ENCODE peak calls at places on chromosomes 2 and 18, in eight cellular contexts. One of them, this sample, is unnamed.

GRCh38 chr2:125516496-125517109 is 1139.4 kb upstream of the GYPC start:
- DNase-seq in adrenal gland: no peak
- DNase-seq in Peyer's patch: no peak
- DNase-seq in A549: peak
- DNase-seq in ovary: no peak
- DNase-seq in transverse colon: no peak
- DNase-seq in uterus: no peak
- DNase-seq in heart left ventricle: no peak
- DNase-seq in this sample: no peak

GRCh38 chr2:150526827-150527226 is 39.4 kb upstream of the RND3 start:
- DNase-seq in adrenal gland: peak
- DNase-seq in Peyer's patch: no peak
- DNase-seq in A549: peak
- DNase-seq in ovary: no peak
- DNase-seq in transverse colon: no peak
- DNase-seq in uterus: no peak
- DNase-seq in heart left ventricle: no peak
- DNase-seq in this sample: no peak

GRCh38 chr2:45264227-45265225 is 255.3 kb upstream of the SIX2 start:
- DNase-seq in adrenal gland: no peak
- DNase-seq in Peyer's patch: no peak
- DNase-seq in A549: no peak
- DNase-seq in ovary: no peak
- DNase-seq in transverse colon: no peak
- DNase-seq in uterus: no peak
- DNase-seq in heart left ventricle: no peak
- DNase-seq in this sample: peak

GRCh38 chr2:191637182-191638078 is 40.5 kb upstream of the NABP1 start:
- DNase-seq in adrenal gland: no peak
- DNase-seq in Peyer's patch: no peak
- DNase-seq in A549: peak
- DNase-seq in ovary: no peak
- DNase-seq in transverse colon: no peak
- DNase-seq in uterus: no peak
- DNase-seq in heart left ventricle: no peak
- DNase-seq in this sample: no peak

GRCh38 chr2:68272246-68272987 is 20.1 kb upstream of the PPP3R1 start:
- DNase-seq in adrenal gland: no peak
- DNase-seq in Peyer's patch: no peak
- DNase-seq in A549: no peak
- DNase-seq in ovary: no peak
- DNase-seq in transverse colon: no peak
- DNase-seq in uterus: no peak
- DNase-seq in heart left ventricle: no peak
- DNase-seq in this sample: no peak

GRCh38 chr2:168037772-168038171 is 209.6 kb downstream of the STK39 start:
- DNase-seq in adrenal gland: no peak
- DNase-seq in Peyer's patch: no peak
- DNase-seq in A549: no peak
- DNase-seq in ovary: no peak
- DNase-seq in transverse colon: no peak
- DNase-seq in uterus: no peak
- DNase-seq in heart left ventricle: no peak
- DNase-seq in this sample: no peak

GRCh38 chr2:240898108-240898730 is 2.3 kb upstream of the MAB21L4 start:
- DNase-seq in adrenal gland: no peak
- DNase-seq in Peyer's patch: no peak
- DNase-seq in A549: no peak
- DNase-seq in ovary: no peak
- DNase-seq in transverse colon: peak
- DNase-seq in uterus: no peak
- DNase-seq in heart left ventricle: peak
- DNase-seq in this sample: peak

GRCh38 chr18:76412818-76413565 is 82.0 kb downstream of the ZNF516 start:
- DNase-seq in adrenal gland: no peak
- DNase-seq in Peyer's patch: no peak
- DNase-seq in A549: no peak
- DNase-seq in ovary: no peak
- DNase-seq in transverse colon: peak
- DNase-seq in uterus: peak
- DNase-seq in heart left ventricle: no peak
- DNase-seq in this sample: no peak

GRCh38 chr2:211599146-211599545 is 939.5 kb downstream of the ERBB4 start:
- DNase-seq in adrenal gland: no peak
- DNase-seq in Peyer's patch: no peak
- DNase-seq in A549: no peak
- DNase-seq in ovary: no peak
- DNase-seq in transverse colon: no peak
- DNase-seq in uterus: no peak
- DNase-seq in heart left ventricle: no peak
- DNase-seq in this sample: no peak

GRCh38 chr2:214378455-214379103 is 32.3 kb upstream of the VWC2L start:
- DNase-seq in adrenal gland: no peak
- DNase-seq in Peyer's patch: no peak
- DNase-seq in A549: no peak
- DNase-seq in ovary: no peak
- DNase-seq in transverse colon: no peak
- DNase-seq in uterus: no peak
- DNase-seq in heart left ventricle: no peak
- DNase-seq in this sample: no peak

GRCh38 chr2:227415538-227416424 is 28.0 kb upstream of the SCYGR1 start:
- DNase-seq in adrenal gland: peak
- DNase-seq in Peyer's patch: no peak
- DNase-seq in A549: peak
- DNase-seq in ovary: no peak
- DNase-seq in transverse colon: no peak
- DNase-seq in uterus: no peak
- DNase-seq in heart left ventricle: peak
- DNase-seq in this sample: peak

GRCh38 chr2:138841459-138841858 is 61.3 kb upstream of the NXPH2 start:
- DNase-seq in adrenal gland: no peak
- DNase-seq in Peyer's patch: no peak
- DNase-seq in A549: no peak
- DNase-seq in ovary: no peak
- DNase-seq in transverse colon: no peak
- DNase-seq in uterus: no peak
- DNase-seq in heart left ventricle: no peak
- DNase-seq in this sample: no peak

GRCh38 chr2:162824319-162824718 is 14.2 kb downstream of the KCNH7 start:
- DNase-seq in adrenal gland: no peak
- DNase-seq in Peyer's patch: no peak
- DNase-seq in A549: no peak
- DNase-seq in ovary: no peak
- DNase-seq in transverse colon: no peak
- DNase-seq in uterus: no peak
- DNase-seq in heart left ventricle: no peak
- DNase-seq in this sample: no peak

GRCh38 chr2:230077851-230078547 is 9.3 kb upstream of the SLC16A14 start:
- DNase-seq in adrenal gland: no peak
- DNase-seq in Peyer's patch: no peak
- DNase-seq in A549: no peak
- DNase-seq in ovary: no peak
- DNase-seq in transverse colon: no peak
- DNase-seq in uterus: no peak
- DNase-seq in heart left ventricle: no peak
- DNase-seq in this sample: no peak

GRCh38 chr18:43278401-43278800 is 1.1 kb upstream of the SYT4 start:
- DNase-seq in adrenal gland: no peak
- DNase-seq in Peyer's patch: no peak
- DNase-seq in A549: no peak
- DNase-seq in ovary: no peak
- DNase-seq in transverse colon: no peak
- DNase-seq in uterus: no peak
- DNase-seq in heart left ventricle: no peak
- DNase-seq in this sample: no peak

GRCh38 chr2:219028996-219029828 is 12.1 kb downstream of the CFAP65 start:
- DNase-seq in adrenal gland: no peak
- DNase-seq in Peyer's patch: no peak
- DNase-seq in A549: no peak
- DNase-seq in ovary: no peak
- DNase-seq in transverse colon: no peak
- DNase-seq in uterus: no peak
- DNase-seq in heart left ventricle: no peak
- DNase-seq in this sample: no peak

GRCh38 chr2:40554665-40555294 is 102.9 kb upstream of the SLC8A1 start:
- DNase-seq in adrenal gland: peak
- DNase-seq in Peyer's patch: peak
- DNase-seq in A549: peak
- DNase-seq in ovary: peak
- DNase-seq in transverse colon: peak
- DNase-seq in uterus: peak
- DNase-seq in heart left ventricle: peak
- DNase-seq in this sample: no peak

GRCh38 chr18:65409266-65409665 is 341.5 kb upstream of the CDH7 start:
- DNase-seq in adrenal gland: no peak
- DNase-seq in Peyer's patch: no peak
- DNase-seq in A549: no peak
- DNase-seq in ovary: no peak
- DNase-seq in transverse colon: no peak
- DNase-seq in uterus: no peak
- DNase-seq in heart left ventricle: no peak
- DNase-seq in this sample: no peak

GRCh38 chr2:48685126-48685525 is 67.5 kb downstream of the GTF2A1L start:
- DNase-seq in adrenal gland: no peak
- DNase-seq in Peyer's patch: no peak
- DNase-seq in A549: no peak
- DNase-seq in ovary: no peak
- DNase-seq in transverse colon: no peak
- DNase-seq in uterus: no peak
- DNase-seq in heart left ventricle: no peak
- DNase-seq in this sample: no peak

GRCh38 chr2:233448220-233448559 is 93.9 kb downstream of the DGKD start:
- DNase-seq in adrenal gland: no peak
- DNase-seq in Peyer's patch: no peak
- DNase-seq in A549: peak
- DNase-seq in ovary: no peak
- DNase-seq in transverse colon: no peak
- DNase-seq in uterus: peak
- DNase-seq in heart left ventricle: no peak
- DNase-seq in this sample: no peak

GRCh38 chr2:36919041-36919837 is 47.1 kb downstream of the STRN start:
- DNase-seq in adrenal gland: no peak
- DNase-seq in Peyer's patch: no peak
- DNase-seq in A549: no peak
- DNase-seq in ovary: no peak
- DNase-seq in transverse colon: no peak
- DNase-seq in uterus: no peak
- DNase-seq in heart left ventricle: no peak
- DNase-seq in this sample: no peak

DNA sequence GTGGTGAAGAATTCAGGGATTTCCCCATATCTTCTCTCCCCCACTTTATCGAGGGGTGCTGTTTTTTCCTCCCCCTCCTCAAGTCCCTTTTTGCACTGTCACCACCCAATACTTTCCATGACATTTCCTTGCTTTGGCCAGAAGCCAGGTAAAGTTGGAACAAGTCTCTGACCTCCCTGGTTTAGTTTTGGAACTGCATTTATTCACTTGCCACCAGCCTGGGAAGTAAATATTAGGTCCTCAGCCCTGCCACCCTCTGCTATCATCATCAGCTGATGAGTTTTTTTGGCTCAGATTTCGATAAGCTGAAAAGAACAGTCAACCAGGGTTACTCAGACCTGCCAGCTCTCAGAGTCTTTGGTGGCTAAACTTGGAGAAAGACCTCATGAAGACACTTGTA is 46.9 kb downstream of the DHRS9 start:
- DNase-seq in adrenal gland: no peak
- DNase-seq in Peyer's patch: no peak
- DNase-seq in A549: no peak
- DNase-seq in ovary: no peak
- DNase-seq in transverse colon: no peak
- DNase-seq in uterus: no peak
- DNase-seq in heart left ventricle: no peak
- DNase-seq in this sample: no peak
- TF ChIP-seq POLR2A in adrenal gland: no peak
- TF ChIP-seq POLR2A in Peyer's patch: no peak
- TF ChIP-seq POLR2A in A549: no peak
- TF ChIP-seq POLR2A in ovary: no peak
- TF ChIP-seq POLR2A in transverse colon: no peak
- TF ChIP-seq POLR2A in uterus: no peak
- TF ChIP-seq POLR2A in heart left ventricle: no peak
- TF ChIP-seq POLR2A in this sample: no peak

GRCh38 chr18:10791141-10791808 is 265.4 kb downstream of the NAPG start:
- DNase-seq in adrenal gland: no peak
- DNase-seq in Peyer's patch: no peak
- DNase-seq in A549: no peak
- DNase-seq in ovary: no peak
- DNase-seq in transverse colon: peak
- DNase-seq in uterus: no peak
- DNase-seq in heart left ventricle: no peak
- DNase-seq in this sample: no peak
- H3K27ac ChIP-seq in adrenal gland: no peak
- H3K27ac ChIP-seq in Peyer's patch: no peak
- H3K27ac ChIP-seq in A549: no peak
- H3K27ac ChIP-seq in ovary: no peak
- H3K27ac ChIP-seq in transverse colon: no peak
- H3K27ac ChIP-seq in uterus: no peak
- H3K27ac ChIP-seq in heart left ventricle: no peak
- H3K27ac ChIP-seq in this sample: no peak

GRCh38 chr2:108612514-108613183 is 78.4 kb downstream of the LIMS1 start:
- DNase-seq in adrenal gland: no peak
- DNase-seq in Peyer's patch: peak
- DNase-seq in A549: no peak
- DNase-seq in ovary: no peak
- DNase-seq in transverse colon: peak
- DNase-seq in uterus: no peak
- DNase-seq in heart left ventricle: no peak
- DNase-seq in this sample: peak
- TF ChIP-seq POLR2A in adrenal gland: no peak
- TF ChIP-seq POLR2A in Peyer's patch: no peak
- TF ChIP-seq POLR2A in A549: no peak
- TF ChIP-seq POLR2A in ovary: no peak
- TF ChIP-seq POLR2A in transverse colon: no peak
- TF ChIP-seq POLR2A in uterus: no peak
- TF ChIP-seq POLR2A in heart left ventricle: no peak
- TF ChIP-seq POLR2A in this sample: no peak

GRCh38 chr2:109481196-109481555 is 132.6 kb downstream of the SEPTIN10 start:
- DNase-seq in adrenal gland: no peak
- DNase-seq in Peyer's patch: no peak
- DNase-seq in A549: no peak
- DNase-seq in ovary: no peak
- DNase-seq in transverse colon: peak
- DNase-seq in uterus: no peak
- DNase-seq in heart left ventricle: no peak
- DNase-seq in this sample: no peak

GRCh38 chr2:109478906-109479493 is 134.8 kb downstream of the SEPTIN10 start:
- DNase-seq in adrenal gland: no peak
- DNase-seq in Peyer's patch: no peak
- DNase-seq in A549: no peak
- DNase-seq in ovary: no peak
- DNase-seq in transverse colon: no peak
- DNase-seq in uterus: no peak
- DNase-seq in heart left ventricle: no peak
- DNase-seq in this sample: no peak

GRCh38 chr2:109481599-109481998 is 132.2 kb downstream of the SEPTIN10 start:
- DNase-seq in adrenal gland: no peak
- DNase-seq in Peyer's patch: no peak
- DNase-seq in A549: no peak
- DNase-seq in ovary: no peak
- DNase-seq in transverse colon: no peak
- DNase-seq in uterus: no peak
- DNase-seq in heart left ventricle: no peak
- DNase-seq in this sample: no peak

GRCh38 chr2:109479804-109480203 is 134.0 kb downstream of the SEPTIN10 start:
- DNase-seq in adrenal gland: no peak
- DNase-seq in Peyer's patch: no peak
- DNase-seq in A549: no peak
- DNase-seq in ovary: no peak
- DNase-seq in transverse colon: no peak
- DNase-seq in uterus: no peak
- DNase-seq in heart left ventricle: no peak
- DNase-seq in this sample: no peak

GRCh38 chr2:109480486-109481195 is 133.1 kb downstream of the SEPTIN10 start:
- DNase-seq in adrenal gland: no peak
- DNase-seq in Peyer's patch: no peak
- DNase-seq in A549: no peak
- DNase-seq in ovary: no peak
- DNase-seq in transverse colon: no peak
- DNase-seq in uterus: no peak
- DNase-seq in heart left ventricle: no peak
- DNase-seq in this sample: no peak
- H3K27ac ChIP-seq in adrenal gland: no peak
- H3K27ac ChIP-seq in Peyer's patch: no peak
- H3K27ac ChIP-seq in A549: no peak
- H3K27ac ChIP-seq in ovary: no peak
- H3K27ac ChIP-seq in transverse colon: peak
- H3K27ac ChIP-seq in uterus: no peak
- H3K27ac ChIP-seq in heart left ventricle: no peak
- H3K27ac ChIP-seq in this sample: no peak